ENCODE peak calls at places on chromosomes 2 and 18, in four cellular contexts. P is cardiac muscle cell, F is neural progenitor cell, U is left ventricle myocardium inferior. G is an unnamed sample.

GRCh38 chr2:128370468-128371247 is 52.0 kb upstream of the HS6ST1 start:
- DNase-seq in P (no peak), F (no peak), U (no peak), G (no peak)

GRCh38 chr2:181281206-181281832 is 175.9 kb upstream of the ITGA4 start:
- DNase-seq in P (no peak), F (no peak), U (no peak), G (no peak)

GRCh38 chr18:9017900-9018217 is 84.6 kb upstream of the NDUFV2 start:
- DNase-seq in P (no peak), F (no peak), U (no peak), G (no peak)

GRCh38 chr2:9219027-9219445 is 12.4 kb downstream of the ASAP2 start:
- DNase-seq in P (no peak), F (no peak), U (no peak), G (no peak)

GRCh38 chr2:238425979-238426567 is 654 bp upstream of the ASB1 start:
- DNase-seq in P (peak; percentile 85), F (peak; percentile 84), U (no peak), G (peak; percentile 82)

GRCh38 chr18:58911766-58912165 is 47.1 kb downstream of the ZNF532 start:
- DNase-seq in P (peak; percentile 22), F (no peak), U (peak; percentile 26), G (peak; percentile 43)

GRCh38 chr18:35408843-35409261 is 31.7 kb upstream of the ZNF396 start:
- DNase-seq in P (no peak), F (no peak), U (no peak), G (no peak)

GRCh38 chr18:46332956-46333355 is 228.8 kb downstream of the HAUS1 start:
- DNase-seq in P (no peak), F (peak; percentile 62), U (no peak), G (peak; percentile 52)

GRCh38 chr2:152223997-152224396 is 48.4 kb upstream of the STAM2 start:
- DNase-seq in P (peak; percentile 48), F (no peak), U (no peak), G (no peak)

GRCh38 chr2:241999184-241999583 is 129.7 kb downstream of the RTP5 start:
- DNase-seq in P (no peak), F (no peak), U (no peak), G (no peak)

GRCh38 chr2:171895781-171896180 is 1.7 kb upstream of the SLC25A12 start:
- DNase-seq in P (peak; percentile 26), F (no peak), U (no peak), G (no peak)

GRCh38 chr2:190947711-190948251 is 66.2 kb downstream of the STAT1 start:
- DNase-seq in P (peak; percentile 93), F (no peak), U (no peak), G (no peak)

GRCh38 chr2:233850745-233851144 is 3.6 kb downstream of the HJURP start:
- DNase-seq in P (no peak), F (no peak), U (no peak), G (no peak)

GRCh38 chr2:192773044-192773443 is 578.3 kb upstream of the TMEFF2 start:
- DNase-seq in P (no peak), F (no peak), U (no peak), G (no peak)

GRCh38 chr2:149877913-149878312 is 290.3 kb upstream of the MMADHC start:
- DNase-seq in P (no peak), F (no peak), U (no peak), G (no peak)

GRCh38 chr18:11392292-11392691 is 217.1 kb upstream of the SLC35G4 start:
- DNase-seq in P (no peak), F (peak; percentile 61), U (no peak), G (peak; percentile 61)

GRCh38 chr2:239277401-239278085 is 123.3 kb downstream of the HDAC4 start:
- DNase-seq in P (no peak), F (no peak), U (no peak), G (peak; percentile 33)

GRCh38 chr2:231936491-231936890 is 10.3 kb upstream of the NPPC start:
- DNase-seq in P (no peak), F (no peak), U (no peak), G (no peak)

GRCh38 chr2:48692292-48692691 is 63.2 kb downstream of the LHCGR start:
- DNase-seq in P (no peak), F (peak; percentile 37), U (no peak), G (no peak)

GRCh38 chr18:23971656-23972230 is 42.8 kb upstream of the TTC39C start:
- DNase-seq in P (no peak), F (peak; percentile 51), U (no peak), G (no peak)

GRCh38 chr18:8480506-8481328 is 128.5 kb upstream of the RAB12 start:
- DNase-seq in P (peak; percentile 84), F (peak; percentile 76), U (peak; percentile 20), G (peak; percentile 68)

GRCh38 chr2:101267671-101268656 is 15.3 kb downstream of the CNOT11 start:
- DNase-seq in P (no peak), F (no peak), U (no peak), G (no peak)

GRCh38 chr2:102337012-102337411 is 18.6 kb upstream of the IL18R1 start:
- DNase-seq in P (peak; percentile 88), F (no peak), U (no peak), G (no peak)

GRCh38 chr2:44935854-44936185 is 5.7 kb upstream of the SIX3 start:
- DNase-seq in P (no peak), F (no peak), U (no peak), G (no peak)

GRCh38 chr2:184370954-184371353 is 227.4 kb upstream of the ZNF804A start:
- DNase-seq in P (no peak), F (no peak), U (no peak), G (no peak)

GRCh38 chr18:42850174-42850766 is 265.2 kb downstream of the RIT2 start:
- DNase-seq in P (no peak), F (no peak), U (no peak), G (no peak)

GRCh38 chr2:23745068-23745725 is 181.7 kb downstream of the ATAD2B start:
- DNase-seq in P (no peak), F (no peak), U (no peak), G (no peak)

GRCh38 chr2:236689981-236690380 is 120.4 kb downstream of the ACKR3 start:
- DNase-seq in P (no peak), F (no peak), U (no peak), G (no peak)

GRCh38 chr2:57330447-57330846 is 716.2 kb upstream of the VRK2 start:
- DNase-seq in P (no peak), F (no peak), U (no peak), G (no peak)

GRCh38 chr2:131635576-131635975 is 107.9 kb downstream of the CCDC74A start:
- DNase-seq in P (no peak), F (no peak), U (no peak), G (no peak)

GRCh38 chr2:71831208-71831577 is 316.5 kb downstream of the CYP26B1 start:
- DNase-seq in P (peak; percentile 62), F (no peak), U (peak; percentile 61), G (no peak)

GRCh38 chr18:63339920-63340484 is 20.4 kb upstream of the BCL2 start:
- DNase-seq in P (peak; percentile 56), F (peak; percentile 86), U (no peak), G (peak; percentile 55)

GRCh38 chr2:109266511-109266910 is 137.5 kb downstream of the SH3RF3 start:
- DNase-seq in P (no peak), F (no peak), U (no peak), G (no peak)

GRCh38 chr2:70826696-70827330 is 6.4 kb upstream of the CLEC4F start:
- DNase-seq in P (no peak), F (no peak), U (no peak), G (no peak)
- H3K4me3 ChIP-seq in P (no peak overlapping the region), F (no peak overlapping the region), U (no peak overlapping the region), G (no peak overlapping the region)

GRCh38 chr2:219441451-219442205 is 7.0 kb downstream of the SPEG start:
- DNase-seq in P (peak; percentile 57), F (peak; percentile 77), U (no peak), G (peak; percentile 100)
- H3K27me3 ChIP-seq in P (no peaks in the 10 kb centered on the region), F (peaks cover 79% of the 10 kb centered on the region), U (peaks cover 85% of the 10 kb centered on the region), G (peaks cover 10% of the 10 kb centered on the region)

DNA sequence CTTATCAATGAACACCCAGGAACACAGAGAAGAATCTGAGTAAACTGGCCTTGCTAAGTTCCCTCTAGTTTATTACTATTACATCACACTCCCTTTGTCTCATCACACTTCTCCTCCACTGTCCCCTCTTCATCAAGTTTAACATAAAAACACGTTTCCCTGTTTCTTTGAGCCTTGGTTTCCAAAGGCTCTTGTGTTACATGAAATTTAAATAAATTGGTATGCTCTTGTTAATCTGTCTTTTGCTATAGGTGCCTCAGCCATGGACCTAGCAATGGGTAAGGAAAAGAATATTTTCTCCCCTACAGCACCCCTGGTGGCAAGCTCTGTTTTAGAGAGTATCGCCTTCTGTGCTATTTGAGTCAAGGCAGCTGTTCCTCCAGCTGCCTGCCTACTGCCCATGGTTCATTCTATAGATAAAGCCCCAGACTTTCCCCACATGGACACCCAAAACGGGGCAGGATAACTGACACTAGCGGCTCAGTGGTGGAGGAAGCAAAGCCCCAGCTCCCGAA is 31.8 kb downstream of the TGIF1 start:
- DNase-seq in P (peak; percentile 78), F (peak; percentile 62), U (no peak), G (peak; percentile 73)
- H3K4me3 ChIP-seq in P (no peak overlapping the region), F (no peak overlapping the region), U (no peak overlapping the region), G (no peak overlapping the region)

GRCh38 chr2:226898121-226898520 is 62.3 kb downstream of the RHBDD1 start:
- DNase-seq in P (peak; percentile 63), F (no peak), U (no peak), G (no peak)
- H3K27me3 ChIP-seq in P (no peaks in the 10 kb centered on the region), F (no peaks in the 10 kb centered on the region), U (no peaks in the 10 kb centered on the region), G (no peaks in the 10 kb centered on the region)

GRCh38 chr2:21198637-21199036 is 74.9 kb downstream of the TDRD15 start:
- DNase-seq in P (no peak), F (no peak), U (no peak), G (no peak)

GRCh38 chr2:21191535-21191934 is 67.8 kb downstream of the TDRD15 start:
- DNase-seq in P (no peak), F (no peak), U (no peak), G (no peak)

GRCh38 chr2:21194828-21195227 is 71.1 kb downstream of the TDRD15 start:
- DNase-seq in P (no peak), F (peak; percentile 81), U (no peak), G (no peak)

GRCh38 chr2:21194147-21194546 is 70.4 kb downstream of the TDRD15 start:
- DNase-seq in P (no peak), F (no peak), U (no peak), G (no peak)

DNA sequence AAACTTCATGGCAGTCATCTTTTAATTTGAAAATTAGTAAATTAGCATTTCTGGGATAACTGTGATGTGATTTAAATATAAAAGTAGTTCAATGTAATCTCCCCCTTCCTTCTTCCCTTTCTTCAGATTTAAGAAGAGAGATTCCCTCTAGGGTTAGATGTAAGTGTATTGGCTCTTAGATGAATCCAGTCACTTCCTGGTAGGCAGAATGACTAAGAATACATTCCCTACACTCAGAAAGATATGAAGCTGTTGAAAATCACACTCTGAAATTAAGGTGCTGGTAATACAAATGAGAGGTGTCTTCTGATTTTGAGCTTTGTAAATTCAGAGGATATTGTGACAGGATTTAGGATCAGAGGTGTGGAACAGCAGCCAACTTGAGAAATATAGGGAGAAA is 71.6 kb downstream of the TDRD15 start:
- DNase-seq in P (no peak), F (no peak), U (no peak), G (no peak)
- H3K4me3 ChIP-seq in P (no peak overlapping the region), F (no peak overlapping the region), U (no peak overlapping the region), G (no peak overlapping the region)

GRCh38 chr2:25169073-25169470 is 692 bp upstream of the POMC start:
- DNase-seq in P (no peak), F (no peak), U (no peak), G (no peak)

GRCh38 chr2:25164526-25164925 is 3.9 kb downstream of the POMC start:
- DNase-seq in P (peak; percentile 6), F (no peak), U (no peak), G (no peak)

GRCh38 chr2:25170888-25171287 is 2.5 kb upstream of the POMC start:
- DNase-seq in P (no peak), F (no peak), U (no peak), G (no peak)

GRCh38 chr2:25165992-25166618 is 2.3 kb downstream of the POMC start:
- DNase-seq in P (peak; percentile 5), F (peak; percentile 63), U (no peak), G (peak; percentile 82)

GRCh38 chr2:25168256-25169072 is at the start of gene POMC:
- DNase-seq in P (peak; percentile 44), F (peak; percentile 73), U (no peak), G (peak; percentile 86)
- H3K27me3 ChIP-seq in P (peaks cover 74% of the 10 kb centered on the region), F (peaks cover 83% of the 10 kb centered on the region), U (peaks cover 93% of the 10 kb centered on the region), G (peaks cover 38% of the 10 kb centered on the region)